ENCODE peak calls at places on chromosomes 16 and 17, in eight cellular contexts. One of them, this sample, is unnamed. For H3K9me3, the result is how much of the 10 kb centered on the place peaks cover.

GRCh38 chr16:51967566-51967965 is 579.4 kb downstream of the TOX3 start:
- DNase-seq in psoas muscle: no peak
- DNase-seq in CD4-positive, alpha-beta T cell: no peak
- DNase-seq in BE2C: no peak
- DNase-seq in GM23248: no peak
- DNase-seq in Peyer's patch: no peak
- DNase-seq in NT2/D1: no peak
- DNase-seq in pancreas: no peak
- DNase-seq in this sample: no peak

GRCh38 chr16:920722-921121 is 50.1 kb downstream of the LMF1 start:
- DNase-seq in psoas muscle: peak
- DNase-seq in CD4-positive, alpha-beta T cell: no peak
- DNase-seq in BE2C: peak
- DNase-seq in GM23248: peak
- DNase-seq in Peyer's patch: no peak
- DNase-seq in NT2/D1: no peak
- DNase-seq in pancreas: no peak
- DNase-seq in this sample: peak

GRCh38 chr16:47311738-47312505 is 148.9 kb downstream of the ITFG1 start:
- DNase-seq in psoas muscle: no peak
- DNase-seq in CD4-positive, alpha-beta T cell: no peak
- DNase-seq in BE2C: no peak
- DNase-seq in GM23248: peak
- DNase-seq in Peyer's patch: no peak
- DNase-seq in NT2/D1: peak
- DNase-seq in pancreas: no peak
- DNase-seq in this sample: no peak

GRCh38 chr17:72771734-72772133 is 320.8 kb downstream of the SLC39A11 start:
- DNase-seq in psoas muscle: no peak
- DNase-seq in CD4-positive, alpha-beta T cell: no peak
- DNase-seq in BE2C: no peak
- DNase-seq in GM23248: no peak
- DNase-seq in Peyer's patch: no peak
- DNase-seq in NT2/D1: no peak
- DNase-seq in pancreas: no peak
- DNase-seq in this sample: no peak

GRCh38 chr17:47742319-47743181 is 9.5 kb downstream of the TBX21 start:
- DNase-seq in psoas muscle: no peak
- DNase-seq in CD4-positive, alpha-beta T cell: peak
- DNase-seq in BE2C: peak
- DNase-seq in GM23248: no peak
- DNase-seq in Peyer's patch: peak
- DNase-seq in NT2/D1: peak
- DNase-seq in pancreas: no peak
- DNase-seq in this sample: no peak

GRCh38 chr16:57967916-57968315 is 3.0 kb downstream of the CNGB1 start:
- DNase-seq in psoas muscle: no peak
- DNase-seq in CD4-positive, alpha-beta T cell: no peak
- DNase-seq in BE2C: no peak
- DNase-seq in GM23248: no peak
- DNase-seq in Peyer's patch: no peak
- DNase-seq in NT2/D1: no peak
- DNase-seq in pancreas: no peak
- DNase-seq in this sample: no peak

GRCh38 chr16:30924797-30925645 is 1.6 kb downstream of the FBXL19 start:
- DNase-seq in psoas muscle: no peak
- DNase-seq in CD4-positive, alpha-beta T cell: no peak
- DNase-seq in BE2C: no peak
- DNase-seq in GM23248: peak
- DNase-seq in Peyer's patch: no peak
- DNase-seq in NT2/D1: no peak
- DNase-seq in pancreas: no peak
- DNase-seq in this sample: no peak

GRCh38 chr16:9364721-9365693 is 273.6 kb downstream of the HAPSTR1 start:
- DNase-seq in psoas muscle: peak
- DNase-seq in CD4-positive, alpha-beta T cell: no peak
- DNase-seq in BE2C: no peak
- DNase-seq in GM23248: no peak
- DNase-seq in Peyer's patch: peak
- DNase-seq in NT2/D1: no peak
- DNase-seq in pancreas: peak
- DNase-seq in this sample: peak

GRCh38 chr17:78596871-78597635 is 19.9 kb upstream of the DNAH17 start:
- DNase-seq in psoas muscle: no peak
- DNase-seq in CD4-positive, alpha-beta T cell: no peak
- DNase-seq in BE2C: no peak
- DNase-seq in GM23248: no peak
- DNase-seq in Peyer's patch: no peak
- DNase-seq in NT2/D1: no peak
- DNase-seq in pancreas: no peak
- DNase-seq in this sample: no peak

GRCh38 chr17:50396261-50397110 is 837 bp downstream of the LRRC59 start:
- DNase-seq in psoas muscle: peak
- DNase-seq in CD4-positive, alpha-beta T cell: no peak
- DNase-seq in BE2C: peak
- DNase-seq in GM23248: peak
- DNase-seq in Peyer's patch: peak
- DNase-seq in NT2/D1: no peak
- DNase-seq in pancreas: peak
- DNase-seq in this sample: no peak

GRCh38 chr17:2909853-2910234 is 113.6 kb downstream of the RAP1GAP2 start:
- DNase-seq in psoas muscle: no peak
- DNase-seq in CD4-positive, alpha-beta T cell: no peak
- DNase-seq in BE2C: no peak
- DNase-seq in GM23248: no peak
- DNase-seq in Peyer's patch: no peak
- DNase-seq in NT2/D1: no peak
- DNase-seq in pancreas: no peak
- DNase-seq in this sample: no peak

GRCh38 chr16:85609539-85609938 is 3.6 kb upstream of the GSE1 start:
- DNase-seq in psoas muscle: no peak
- DNase-seq in CD4-positive, alpha-beta T cell: no peak
- DNase-seq in BE2C: no peak
- DNase-seq in GM23248: no peak
- DNase-seq in Peyer's patch: no peak
- DNase-seq in NT2/D1: no peak
- DNase-seq in pancreas: no peak
- DNase-seq in this sample: no peak

GRCh38 chr16:72637306-72637705 is 410.6 kb downstream of the ZFHX3 start:
- DNase-seq in psoas muscle: no peak
- DNase-seq in CD4-positive, alpha-beta T cell: no peak
- DNase-seq in BE2C: no peak
- DNase-seq in GM23248: peak
- DNase-seq in Peyer's patch: no peak
- DNase-seq in NT2/D1: no peak
- DNase-seq in pancreas: no peak
- DNase-seq in this sample: no peak

GRCh38 chr16:72644911-72645310 is 403.0 kb downstream of the ZFHX3 start:
- DNase-seq in psoas muscle: no peak
- DNase-seq in CD4-positive, alpha-beta T cell: no peak
- DNase-seq in BE2C: no peak
- DNase-seq in GM23248: no peak
- DNase-seq in Peyer's patch: no peak
- DNase-seq in NT2/D1: no peak
- DNase-seq in pancreas: no peak
- DNase-seq in this sample: no peak

GRCh38 chr16:72635694-72636093 is 412.2 kb downstream of the ZFHX3 start:
- DNase-seq in psoas muscle: no peak
- DNase-seq in CD4-positive, alpha-beta T cell: no peak
- DNase-seq in BE2C: no peak
- DNase-seq in GM23248: no peak
- DNase-seq in Peyer's patch: no peak
- DNase-seq in NT2/D1: no peak
- DNase-seq in pancreas: no peak
- DNase-seq in this sample: no peak

GRCh38 chr16:72635104-72635503 is 412.8 kb downstream of the ZFHX3 start:
- DNase-seq in psoas muscle: no peak
- DNase-seq in CD4-positive, alpha-beta T cell: no peak
- DNase-seq in BE2C: no peak
- DNase-seq in GM23248: no peak
- DNase-seq in Peyer's patch: no peak
- DNase-seq in NT2/D1: no peak
- DNase-seq in pancreas: no peak
- DNase-seq in this sample: no peak

GRCh38 chr16:72639494-72639893 is 408.4 kb downstream of the ZFHX3 start:
- DNase-seq in psoas muscle: no peak
- DNase-seq in CD4-positive, alpha-beta T cell: no peak
- DNase-seq in BE2C: no peak
- DNase-seq in GM23248: no peak
- DNase-seq in Peyer's patch: no peak
- DNase-seq in NT2/D1: no peak
- DNase-seq in pancreas: no peak
- DNase-seq in this sample: no peak
- H3K9me3 ChIP-seq in psoas muscle: under half
- H3K9me3 ChIP-seq in CD4-positive, alpha-beta T cell: under half
- H3K9me3 ChIP-seq in BE2C: under half
- H3K9me3 ChIP-seq in GM23248: under half
- H3K9me3 ChIP-seq in Peyer's patch: under half
- H3K9me3 ChIP-seq in NT2/D1: under half
- H3K9me3 ChIP-seq in pancreas: under half
- H3K9me3 ChIP-seq in this sample: under half

GRCh38 chr17:35915153-35915969 is 15.2 kb downstream of the RDM1 start:
- DNase-seq in psoas muscle: no peak
- DNase-seq in CD4-positive, alpha-beta T cell: no peak
- DNase-seq in BE2C: no peak
- DNase-seq in GM23248: no peak
- DNase-seq in Peyer's patch: no peak
- DNase-seq in NT2/D1: no peak
- DNase-seq in pancreas: no peak
- DNase-seq in this sample: no peak

GRCh38 chr17:35914354-35914753 is 16.2 kb downstream of the RDM1 start:
- DNase-seq in psoas muscle: no peak
- DNase-seq in CD4-positive, alpha-beta T cell: no peak
- DNase-seq in BE2C: no peak
- DNase-seq in GM23248: no peak
- DNase-seq in Peyer's patch: no peak
- DNase-seq in NT2/D1: no peak
- DNase-seq in pancreas: no peak
- DNase-seq in this sample: no peak

GRCh38 chr17:35912339-35912912 is 18.1 kb downstream of the RDM1 start:
- DNase-seq in psoas muscle: no peak
- DNase-seq in CD4-positive, alpha-beta T cell: no peak
- DNase-seq in BE2C: no peak
- DNase-seq in GM23248: no peak
- DNase-seq in Peyer's patch: no peak
- DNase-seq in NT2/D1: no peak
- DNase-seq in pancreas: no peak
- DNase-seq in this sample: no peak

GRCh38 chr17:35913611-35914010 is 17.0 kb downstream of the RDM1 start:
- DNase-seq in psoas muscle: no peak
- DNase-seq in CD4-positive, alpha-beta T cell: no peak
- DNase-seq in BE2C: no peak
- DNase-seq in GM23248: no peak
- DNase-seq in Peyer's patch: no peak
- DNase-seq in NT2/D1: no peak
- DNase-seq in pancreas: no peak
- DNase-seq in this sample: no peak

GRCh38 chr17:35912942-35913341 is 17.6 kb downstream of the RDM1 start:
- DNase-seq in psoas muscle: no peak
- DNase-seq in CD4-positive, alpha-beta T cell: no peak
- DNase-seq in BE2C: no peak
- DNase-seq in GM23248: no peak
- DNase-seq in Peyer's patch: no peak
- DNase-seq in NT2/D1: no peak
- DNase-seq in pancreas: no peak
- DNase-seq in this sample: no peak
- H3K9me3 ChIP-seq in psoas muscle: under half
- H3K9me3 ChIP-seq in CD4-positive, alpha-beta T cell: under half
- H3K9me3 ChIP-seq in BE2C: under half
- H3K9me3 ChIP-seq in GM23248: under half
- H3K9me3 ChIP-seq in Peyer's patch: under half
- H3K9me3 ChIP-seq in NT2/D1: under half
- H3K9me3 ChIP-seq in pancreas: under half
- H3K9me3 ChIP-seq in this sample: under half

GRCh38 chr17:27086526-27086925 is 207.4 kb upstream of the WSB1 start:
- DNase-seq in psoas muscle: no peak
- DNase-seq in CD4-positive, alpha-beta T cell: no peak
- DNase-seq in BE2C: no peak
- DNase-seq in GM23248: no peak
- DNase-seq in Peyer's patch: no peak
- DNase-seq in NT2/D1: no peak
- DNase-seq in pancreas: no peak
- DNase-seq in this sample: no peak
- H3K9me3 ChIP-seq in psoas muscle: under half
- H3K9me3 ChIP-seq in CD4-positive, alpha-beta T cell: under half
- H3K9me3 ChIP-seq in BE2C: under half
- H3K9me3 ChIP-seq in GM23248: under half
- H3K9me3 ChIP-seq in Peyer's patch: under half
- H3K9me3 ChIP-seq in NT2/D1: under half
- H3K9me3 ChIP-seq in pancreas: under half
- H3K9me3 ChIP-seq in this sample: under half

DNA sequence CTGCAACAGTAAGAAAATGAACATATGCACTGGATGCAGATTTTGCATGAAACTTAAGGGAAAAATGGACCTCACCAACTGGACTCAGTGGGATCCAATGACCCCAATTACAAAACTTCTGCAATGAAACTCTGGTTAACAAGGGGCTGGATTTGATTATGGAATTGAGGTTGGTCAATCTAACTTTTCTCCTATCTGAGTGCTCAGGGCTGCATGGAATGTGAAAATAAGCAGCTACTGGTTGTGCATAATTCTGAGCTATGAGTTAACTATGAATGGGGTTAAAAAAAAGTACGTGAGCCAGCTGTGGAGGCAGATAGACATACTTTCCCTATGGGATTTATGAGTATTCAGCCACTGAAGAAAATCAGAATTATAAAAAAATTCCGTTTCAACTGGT is 9.2 kb downstream of the FAM20A start:
- DNase-seq in psoas muscle: no peak
- DNase-seq in CD4-positive, alpha-beta T cell: no peak
- DNase-seq in BE2C: no peak
- DNase-seq in GM23248: no peak
- DNase-seq in Peyer's patch: no peak
- DNase-seq in NT2/D1: no peak
- DNase-seq in pancreas: no peak
- DNase-seq in this sample: no peak
- H3K9me3 ChIP-seq in psoas muscle: under half
- H3K9me3 ChIP-seq in CD4-positive, alpha-beta T cell: under half
- H3K9me3 ChIP-seq in BE2C: under half
- H3K9me3 ChIP-seq in GM23248: under half
- H3K9me3 ChIP-seq in Peyer's patch: under half
- H3K9me3 ChIP-seq in NT2/D1: under half
- H3K9me3 ChIP-seq in pancreas: under half
- H3K9me3 ChIP-seq in this sample: under half

DNA sequence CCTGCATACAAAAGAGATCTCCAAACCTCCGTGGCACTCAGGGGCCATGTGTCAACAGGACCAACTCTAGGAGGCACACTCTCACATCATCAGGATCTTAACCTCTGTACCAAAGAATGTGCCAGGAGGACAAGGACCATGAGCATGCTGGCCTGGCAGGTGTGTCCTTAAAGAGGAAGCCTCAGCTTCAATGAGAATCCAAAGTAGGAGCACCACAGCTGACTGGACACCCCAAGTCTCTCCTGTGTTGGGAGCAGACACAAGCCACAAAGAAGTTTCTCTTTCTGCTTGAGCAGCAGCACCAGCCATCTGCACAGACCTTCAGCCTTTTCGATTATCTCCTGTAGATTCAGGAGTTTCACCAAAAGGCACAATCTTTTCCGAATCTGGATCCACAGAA is 1734.5 kb downstream of the TP53TG3F start:
- DNase-seq in psoas muscle: no peak
- DNase-seq in CD4-positive, alpha-beta T cell: no peak
- DNase-seq in BE2C: no peak
- DNase-seq in GM23248: no peak
- DNase-seq in Peyer's patch: no peak
- DNase-seq in NT2/D1: no peak
- DNase-seq in pancreas: no peak
- DNase-seq in this sample: no peak
- H3K9me3 ChIP-seq in psoas muscle: under half
- H3K9me3 ChIP-seq in CD4-positive, alpha-beta T cell: under half
- H3K9me3 ChIP-seq in BE2C: under half
- H3K9me3 ChIP-seq in GM23248: under half
- H3K9me3 ChIP-seq in Peyer's patch: under half
- H3K9me3 ChIP-seq in NT2/D1: under half
- H3K9me3 ChIP-seq in pancreas: under half
- H3K9me3 ChIP-seq in this sample: under half